ENCODE peak calls at places on chromosomes 3 and 15, in nine cellular contexts. One of them, this sample, is unnamed.

GRCh38 chr15:66661432-66662096 is 40.5 kb upstream of the SMAD6 start:
- DNase-seq in colonic mucosa: no peak
- DNase-seq in hypothalamus: no peak
- DNase-seq in RCC 7860: no peak
- DNase-seq in T1000: no peak
- DNase-seq in amniotic stem cell: no peak
- DNase-seq in H54: no peak
- DNase-seq in GM23248: no peak
- DNase-seq in GM12878: no peak
- DNase-seq in this sample: no peak

GRCh38 chr3:54121404-54122045 is 827 bp upstream of the CACNA2D3 start:
- DNase-seq in colonic mucosa: no peak
- DNase-seq in hypothalamus: no peak
- DNase-seq in RCC 7860: no peak
- DNase-seq in T1000: no peak
- DNase-seq in amniotic stem cell: no peak
- DNase-seq in H54: no peak
- DNase-seq in GM23248: no peak
- DNase-seq in GM12878: no peak
- DNase-seq in this sample: no peak

GRCh38 chr3:128316456-128316855 is 150.2 kb downstream of the DNAJB8 start:
- DNase-seq in colonic mucosa: peak
- DNase-seq in hypothalamus: no peak
- DNase-seq in RCC 7860: no peak
- DNase-seq in T1000: no peak
- DNase-seq in amniotic stem cell: no peak
- DNase-seq in H54: no peak
- DNase-seq in GM23248: peak
- DNase-seq in GM12878: no peak
- DNase-seq in this sample: no peak

GRCh38 chr3:172388412-172389078 is 59.7 kb downstream of the GHSR start:
- DNase-seq in colonic mucosa: no peak
- DNase-seq in hypothalamus: no peak
- DNase-seq in RCC 7860: no peak
- DNase-seq in T1000: no peak
- DNase-seq in amniotic stem cell: no peak
- DNase-seq in H54: no peak
- DNase-seq in GM23248: no peak
- DNase-seq in GM12878: no peak
- DNase-seq in this sample: no peak

GRCh38 chr15:96230557-96231181 is 99.8 kb upstream of the NR2F2 start:
- DNase-seq in colonic mucosa: no peak
- DNase-seq in hypothalamus: no peak
- DNase-seq in RCC 7860: no peak
- DNase-seq in T1000: no peak
- DNase-seq in amniotic stem cell: no peak
- DNase-seq in H54: peak
- DNase-seq in GM23248: peak
- DNase-seq in GM12878: no peak
- DNase-seq in this sample: no peak

GRCh38 chr15:33629647-33630046 is 318.9 kb downstream of the RYR3 start:
- DNase-seq in colonic mucosa: no peak
- DNase-seq in hypothalamus: no peak
- DNase-seq in RCC 7860: no peak
- DNase-seq in T1000: no peak
- DNase-seq in amniotic stem cell: no peak
- DNase-seq in H54: no peak
- DNase-seq in GM23248: no peak
- DNase-seq in GM12878: no peak
- DNase-seq in this sample: no peak

GRCh38 chr15:100189849-100190248 is 151.9 kb downstream of the ADAMTS17 start:
- DNase-seq in colonic mucosa: no peak
- DNase-seq in hypothalamus: no peak
- DNase-seq in RCC 7860: no peak
- DNase-seq in T1000: no peak
- DNase-seq in amniotic stem cell: no peak
- DNase-seq in H54: no peak
- DNase-seq in GM23248: no peak
- DNase-seq in GM12878: no peak
- DNase-seq in this sample: no peak

GRCh38 chr3:67790043-67790442 is 135.6 kb upstream of the SUCLG2 start:
- DNase-seq in colonic mucosa: peak
- DNase-seq in hypothalamus: no peak
- DNase-seq in RCC 7860: peak
- DNase-seq in T1000: no peak
- DNase-seq in amniotic stem cell: peak
- DNase-seq in H54: peak
- DNase-seq in GM23248: peak
- DNase-seq in GM12878: peak
- DNase-seq in this sample: no peak

GRCh38 chr3:147358144-147358992 is 48.0 kb downstream of the ZIC4 start:
- DNase-seq in colonic mucosa: no peak
- DNase-seq in hypothalamus: no peak
- DNase-seq in RCC 7860: no peak
- DNase-seq in T1000: no peak
- DNase-seq in amniotic stem cell: no peak
- DNase-seq in H54: no peak
- DNase-seq in GM23248: no peak
- DNase-seq in GM12878: no peak
- DNase-seq in this sample: no peak

GRCh38 chr3:171088496-171088895 is 62.0 kb upstream of the SLC2A2 start:
- DNase-seq in colonic mucosa: no peak
- DNase-seq in hypothalamus: no peak
- DNase-seq in RCC 7860: no peak
- DNase-seq in T1000: no peak
- DNase-seq in amniotic stem cell: no peak
- DNase-seq in H54: no peak
- DNase-seq in GM23248: no peak
- DNase-seq in GM12878: no peak
- DNase-seq in this sample: no peak

GRCh38 chr3:197394464-197395321 is 96.3 kb upstream of the DLG1 start:
- DNase-seq in colonic mucosa: no peak
- DNase-seq in hypothalamus: no peak
- DNase-seq in RCC 7860: peak
- DNase-seq in T1000: no peak
- DNase-seq in amniotic stem cell: no peak
- DNase-seq in H54: peak
- DNase-seq in GM23248: peak
- DNase-seq in GM12878: peak
- DNase-seq in this sample: no peak

GRCh38 chr3:21435871-21436270 is 315.1 kb downstream of the ZNF385D start:
- DNase-seq in colonic mucosa: no peak
- DNase-seq in hypothalamus: no peak
- DNase-seq in RCC 7860: peak
- DNase-seq in T1000: peak
- DNase-seq in amniotic stem cell: peak
- DNase-seq in H54: peak
- DNase-seq in GM23248: peak
- DNase-seq in GM12878: no peak
- DNase-seq in this sample: no peak

GRCh38 chr3:129593595-129594339 is 12.7 kb downstream of the PLXND1 start:
- DNase-seq in colonic mucosa: no peak
- DNase-seq in hypothalamus: no peak
- DNase-seq in RCC 7860: no peak
- DNase-seq in T1000: no peak
- DNase-seq in amniotic stem cell: no peak
- DNase-seq in H54: no peak
- DNase-seq in GM23248: peak
- DNase-seq in GM12878: no peak
- DNase-seq in this sample: peak

GRCh38 chr3:8990266-8991215 is 27.3 kb upstream of the RAD18 start:
- DNase-seq in colonic mucosa: no peak
- DNase-seq in hypothalamus: no peak
- DNase-seq in RCC 7860: no peak
- DNase-seq in T1000: no peak
- DNase-seq in amniotic stem cell: no peak
- DNase-seq in H54: no peak
- DNase-seq in GM23248: no peak
- DNase-seq in GM12878: no peak
- DNase-seq in this sample: no peak

GRCh38 chr3:13032206-13032605 is 41.0 kb downstream of the IQSEC1 start:
- DNase-seq in colonic mucosa: no peak
- DNase-seq in hypothalamus: no peak
- DNase-seq in RCC 7860: no peak
- DNase-seq in T1000: no peak
- DNase-seq in amniotic stem cell: no peak
- DNase-seq in H54: no peak
- DNase-seq in GM23248: no peak
- DNase-seq in GM12878: no peak
- DNase-seq in this sample: no peak

GRCh38 chr3:131048030-131048429 is 21.4 kb downstream of the NEK11 start:
- DNase-seq in colonic mucosa: no peak
- DNase-seq in hypothalamus: no peak
- DNase-seq in RCC 7860: no peak
- DNase-seq in T1000: no peak
- DNase-seq in amniotic stem cell: no peak
- DNase-seq in H54: no peak
- DNase-seq in GM23248: no peak
- DNase-seq in GM12878: no peak
- DNase-seq in this sample: no peak

GRCh38 chr3:43632269-43632733 is 10.5 kb upstream of the ANO10 start:
- DNase-seq in colonic mucosa: no peak
- DNase-seq in hypothalamus: no peak
- DNase-seq in RCC 7860: peak
- DNase-seq in T1000: peak
- DNase-seq in amniotic stem cell: peak
- DNase-seq in H54: peak
- DNase-seq in GM23248: peak
- DNase-seq in GM12878: no peak
- DNase-seq in this sample: no peak

GRCh38 chr15:31871159-31871886 is 159.0 kb upstream of the CHRNA7 start:
- DNase-seq in colonic mucosa: peak
- DNase-seq in hypothalamus: no peak
- DNase-seq in RCC 7860: no peak
- DNase-seq in T1000: no peak
- DNase-seq in amniotic stem cell: no peak
- DNase-seq in H54: no peak
- DNase-seq in GM23248: no peak
- DNase-seq in GM12878: no peak
- DNase-seq in this sample: no peak

GRCh38 chr15:92244703-92245102 is 149.0 kb upstream of the ST8SIA2 start:
- DNase-seq in colonic mucosa: no peak
- DNase-seq in hypothalamus: no peak
- DNase-seq in RCC 7860: no peak
- DNase-seq in T1000: no peak
- DNase-seq in amniotic stem cell: no peak
- DNase-seq in H54: no peak
- DNase-seq in GM23248: no peak
- DNase-seq in GM12878: no peak
- DNase-seq in this sample: no peak

GRCh38 chr3:14467723-14468620 is 65.6 kb downstream of the SLC6A6 start:
- DNase-seq in colonic mucosa: peak
- DNase-seq in hypothalamus: no peak
- DNase-seq in RCC 7860: no peak
- DNase-seq in T1000: no peak
- DNase-seq in amniotic stem cell: peak
- DNase-seq in H54: peak
- DNase-seq in GM23248: peak
- DNase-seq in GM12878: no peak
- DNase-seq in this sample: no peak

GRCh38 chr3:158791259-158791920 is 10.5 kb upstream of the MFSD1 start:
- DNase-seq in colonic mucosa: no peak
- DNase-seq in hypothalamus: no peak
- DNase-seq in RCC 7860: peak
- DNase-seq in T1000: no peak
- DNase-seq in amniotic stem cell: peak
- DNase-seq in H54: no peak
- DNase-seq in GM23248: peak
- DNase-seq in GM12878: no peak
- DNase-seq in this sample: no peak

GRCh38 chr3:137194301-137194700 is 236.5 kb downstream of the IL20RB start:
- DNase-seq in colonic mucosa: no peak
- DNase-seq in hypothalamus: no peak
- DNase-seq in RCC 7860: no peak
- DNase-seq in T1000: no peak
- DNase-seq in amniotic stem cell: no peak
- DNase-seq in H54: no peak
- DNase-seq in GM23248: no peak
- DNase-seq in GM12878: no peak
- DNase-seq in this sample: no peak

GRCh38 chr3:46576386-46576785 is 10.3 kb upstream of the LRRC2 start:
- DNase-seq in colonic mucosa: no peak
- DNase-seq in hypothalamus: no peak
- DNase-seq in RCC 7860: no peak
- DNase-seq in T1000: no peak
- DNase-seq in amniotic stem cell: no peak
- DNase-seq in H54: no peak
- DNase-seq in GM23248: no peak
- DNase-seq in GM12878: no peak
- DNase-seq in this sample: no peak

GRCh38 chr15:65767895-65768294 is 24.2 kb downstream of the DENND4A start:
- DNase-seq in colonic mucosa: no peak
- DNase-seq in hypothalamus: no peak
- DNase-seq in RCC 7860: no peak
- DNase-seq in T1000: no peak
- DNase-seq in amniotic stem cell: no peak
- DNase-seq in H54: no peak
- DNase-seq in GM23248: no peak
- DNase-seq in GM12878: no peak
- DNase-seq in this sample: no peak

GRCh38 chr3:184361532-184361931 is at the start of the genes CLCN2 and POLR2H:
- DNase-seq in colonic mucosa: peak
- DNase-seq in hypothalamus: peak
- DNase-seq in RCC 7860: peak
- DNase-seq in T1000: no peak
- DNase-seq in amniotic stem cell: no peak
- DNase-seq in H54: peak
- DNase-seq in GM23248: peak
- DNase-seq in GM12878: no peak
- DNase-seq in this sample: peak

GRCh38 chr15:99435138-99435695 is 130.6 kb upstream of the MEF2A start:
- DNase-seq in colonic mucosa: peak
- DNase-seq in hypothalamus: no peak
- DNase-seq in RCC 7860: no peak
- DNase-seq in T1000: no peak
- DNase-seq in amniotic stem cell: no peak
- DNase-seq in H54: no peak
- DNase-seq in GM23248: no peak
- DNase-seq in GM12878: no peak
- DNase-seq in this sample: no peak

GRCh38 chr15:49855917-49856637 is 235.2 kb downstream of the DTWD1 start:
- DNase-seq in colonic mucosa: no peak
- DNase-seq in hypothalamus: no peak
- DNase-seq in RCC 7860: no peak
- DNase-seq in T1000: peak
- DNase-seq in amniotic stem cell: peak
- DNase-seq in H54: no peak
- DNase-seq in GM23248: peak
- DNase-seq in GM12878: no peak
- DNase-seq in this sample: no peak